ENCODE peak calls at places on chromosomes 13 and 19, in eight cellular contexts. G is NCI-H1105; C is H7; K is tibial artery; J is activated CD4-positive, alpha-beta T cell treated with anti-CD3 and anti-CD28 coated beads for 24 hours; M is stimulated activated CD4-positive, alpha-beta T cell treated with anti-CD3 and anti-CD28 coated beads, Interleukin-12 subunit alpha, Interleukin-12 subunit beta, amount 100 ng/mL, for 4 hours; X is trophoblast cell; U is GM12892. B is an unnamed sample.

GRCh38 chr13:90156390-90156789 is 1191.1 kb upstream of the MIR17HG start:
- DNase-seq in X (no peak), G (no peak), J (no peak), K (no peak), M (no peak), C (no peak), U (no peak), B (no peak)

GRCh38 chr13:41401371-41401770 is 56.0 kb upstream of the RGCC start:
- DNase-seq in G (no peak), U (no peak), M (no peak), X (no peak), J (no peak), K (no peak), C (peak), B (no peak)

GRCh38 chr13:74574964-74575728 is 440.9 kb upstream of the KLF12 start:
- DNase-seq in C (peak), M (no peak), J (no peak), X (no peak), K (no peak), U (no peak), G (no peak), B (no peak)

GRCh38 chr13:112967666-112968379 is 1.2 kb upstream of the MCF2L start:
- DNase-seq in X (no peak), C (no peak), M (no peak), U (no peak), K (no peak), G (no peak), J (no peak), B (no peak)

GRCh38 chr13:23561261-23561660 is 9.0 kb upstream of the TNFRSF19 start:
- DNase-seq in J (no peak), C (no peak), X (no peak), G (no peak), M (no peak), K (no peak), U (no peak), B (no peak)

GRCh38 chr13:111201304-111201940 is 86.3 kb downstream of the ARHGEF7 start:
- DNase-seq in C (no peak), X (no peak), U (no peak), G (no peak), J (no peak), K (no peak), M (no peak), B (no peak)

GRCh38 chr19:43534811-43535761 is 2.1 kb downstream of the ZNF575 start:
- DNase-seq in G (peak), U (no peak), K (peak), C (peak), J (no peak), M (peak), X (peak), B (peak)

GRCh38 chr19:31270897-31271568 is 78.2 kb downstream of the TSHZ3 start:
- DNase-seq in X (no peak), M (no peak), K (peak), C (no peak), G (no peak), U (no peak), J (no peak), B (peak)

GRCh38 chr19:44050740-44051653 is 839 bp upstream of the ZNF223 start:
- DNase-seq in M (peak), U (no peak), C (no peak), K (no peak), G (peak), J (no peak), X (no peak), B (peak)

GRCh38 chr19:2494084-2494446 is 18.1 kb downstream of the GADD45B start:
- DNase-seq in K (no peak), M (no peak), X (no peak), C (peak), J (no peak), G (no peak), U (peak), B (peak)

GRCh38 chr13:98473135-98473791 is 103.6 kb downstream of the STK24 start:
- DNase-seq in G (no peak), X (no peak), M (no peak), U (no peak), C (no peak), J (no peak), K (no peak), B (no peak)

GRCh38 chr13:100976993-100977392 is 302.4 kb upstream of the TMTC4 start:
- DNase-seq in J (no peak), U (no peak), G (no peak), C (no peak), K (no peak), M (no peak), X (no peak), B (no peak)

GRCh38 chr13:24742294-24742693 is 21.7 kb upstream of the RNF17 start:
- DNase-seq in C (peak), J (no peak), X (no peak), K (no peak), U (no peak), M (no peak), G (peak), B (no peak)

GRCh38 chr19:8367327-8368001 is 3.5 kb downstream of the ANGPTL4 start:
- DNase-seq in C (peak), U (no peak), K (peak), G (peak), J (no peak), X (peak), M (no peak), B (peak)

GRCh38 chr13:45295536-45295935 is 45.4 kb downstream of the TPT1 start:
- DNase-seq in G (no peak), M (no peak), X (no peak), U (no peak), J (no peak), K (no peak), C (no peak), B (no peak)

GRCh38 chr19:53503126-53503525 is 34.8 kb upstream of the ZNF331 start:
- DNase-seq in X (no peak), M (no peak), K (no peak), G (no peak), U (no peak), J (no peak), C (no peak), B (no peak)

GRCh38 chr19:18589380-18590272 is 1.0 kb downstream of the REX1BD start:
- DNase-seq in C (peak), X (peak), G (peak), K (peak), U (no peak), J (peak), M (no peak), B (peak)

GRCh38 chr13:79525458-79525857 is 44.5 kb downstream of the NDFIP2 start:
- DNase-seq in G (no peak), J (no peak), X (peak), U (no peak), K (no peak), C (no peak), M (no peak), B (peak)

GRCh38 chr13:113151745-113152707 is 6.4 kb upstream of the PROZ start:
- DNase-seq in C (peak), J (no peak), G (no peak), K (no peak), X (no peak), U (no peak), M (no peak), B (no peak)

GRCh38 chr13:114099191-114099590 is 33.2 kb downstream of the RASA3 start:
- DNase-seq in G (no peak), U (no peak), K (peak), M (no peak), J (no peak), C (peak), X (peak), B (peak)

GRCh38 chr19:3441089-3441985 is 39.0 kb downstream of the SMIM24 start:
- DNase-seq in U (no peak), G (no peak), J (no peak), M (no peak), K (no peak), X (no peak), C (peak), B (no peak)

GRCh38 chr13:113837554-113838355 is 26.1 kb downstream of the GAS6 start:
- DNase-seq in K (peak), G (no peak), C (no peak), U (no peak), J (no peak), M (no peak), X (peak), B (peak)

GRCh38 chr19:48668332-48668731 is 4.5 kb downstream of the NTN5 start:
- DNase-seq in K (no peak), G (no peak), X (no peak), U (no peak), J (no peak), M (no peak), C (no peak), B (no peak)

GRCh38 chr13:40963927-40964326 is 55.2 kb downstream of the ELF1 start:
- DNase-seq in U (no peak), G (no peak), J (no peak), X (peak), M (no peak), K (no peak), C (no peak), B (peak)

GRCh38 chr13:92658293-92658692 is 568.3 kb upstream of the GPC6 start:
- DNase-seq in U (no peak), M (no peak), K (no peak), X (no peak), G (no peak), C (no peak), J (no peak), B (no peak)

GRCh38 chr19:18284710-18285430 is 3.4 kb upstream of the JUND start:
- DNase-seq in K (no peak), G (no peak), J (no peak), X (no peak), C (peak), U (no peak), M (peak), B (no peak)

GRCh38 chr19:47735131-47735530 is 10.2 kb upstream of the NOP53 start:
- DNase-seq in G (no peak), U (no peak), X (no peak), K (no peak), C (peak), J (no peak), M (no peak), B (no peak)

GRCh38 chr13:44148159-44148929 is 225.3 kb upstream of the SERP2 start:
- DNase-seq in U (no peak), J (no peak), G (no peak), C (no peak), X (peak), M (no peak), K (no peak), B (peak)

GRCh38 chr19:32453736-32454135 is 48.2 kb downstream of the DPY19L3 start:
- DNase-seq in M (no peak), G (no peak), U (no peak), C (no peak), X (no peak), K (no peak), J (no peak), B (no peak)

GRCh38 chr19:35220315-35220921 is 8.1 kb downstream of the FAM187B start:
- DNase-seq in U (no peak), C (peak), K (no peak), M (no peak), J (no peak), X (no peak), G (no peak), B (no peak)